ENCODE peak calls at places on chromosomes 12 and 14, in five cellular contexts. One of them, this sample, is unnamed.

GRCh38 chr14:60051690-60052324 is 39.9 kb upstream of the PCNX4 start:
- DNase-seq in NCI-H2171: no peak
- DNase-seq in HL-60: no peak
- DNase-seq in HT1080: no peak
- DNase-seq in AML-193: no peak
- DNase-seq in this sample: no peak

GRCh38 chr14:39339003-39339402 is 93.2 kb downstream of the FBXO33 start:
- DNase-seq in HL-60: no peak
- DNase-seq in NCI-H2171: peak; percentile 45
- DNase-seq in HT1080: no peak
- DNase-seq in AML-193: no peak
- DNase-seq in this sample: no peak

GRCh38 chr12:105279460-105280056 is 43.6 kb upstream of the APPL2 start:
- DNase-seq in HL-60: peak; percentile 20
- DNase-seq in AML-193: peak; percentile 34
- DNase-seq in HT1080: no peak
- DNase-seq in NCI-H2171: no peak
- DNase-seq in this sample: no peak

GRCh38 chr14:88746042-88746441 is 46.7 kb downstream of the EML5 start:
- DNase-seq in HL-60: no peak
- DNase-seq in AML-193: no peak
- DNase-seq in HT1080: no peak
- DNase-seq in NCI-H2171: no peak
- DNase-seq in this sample: no peak

GRCh38 chr12:5097786-5098185 is 54.1 kb downstream of the KCNA5 start:
- DNase-seq in AML-193: no peak
- DNase-seq in NCI-H2171: no peak
- DNase-seq in HL-60: no peak
- DNase-seq in HT1080: no peak
- DNase-seq in this sample: no peak

GRCh38 chr14:29310757-29311156 is 544.2 kb downstream of the FOXG1 start:
- DNase-seq in HT1080: peak; percentile 76
- DNase-seq in HL-60: no peak
- DNase-seq in NCI-H2171: no peak
- DNase-seq in AML-193: no peak
- DNase-seq in this sample: no peak

GRCh38 chr14:80565001-80565400 is 353.7 kb upstream of the DIO2 start:
- DNase-seq in NCI-H2171: no peak
- DNase-seq in HL-60: no peak
- DNase-seq in AML-193: no peak
- DNase-seq in HT1080: no peak
- DNase-seq in this sample: no peak

GRCh38 chr12:47105914-47106674 is 26.3 kb upstream of the AMIGO2 start:
- DNase-seq in HL-60: no peak
- DNase-seq in NCI-H2171: no peak
- DNase-seq in HT1080: no peak
- DNase-seq in AML-193: no peak
- DNase-seq in this sample: no peak

GRCh38 chr12:48074266-48074665 is 31.6 kb downstream of the SENP1 start:
- DNase-seq in HT1080: no peak
- DNase-seq in HL-60: no peak
- DNase-seq in NCI-H2171: no peak
- DNase-seq in AML-193: no peak
- DNase-seq in this sample: no peak

GRCh38 chr12:39103552-39104165 is 198.3 kb upstream of the CPNE8 start:
- DNase-seq in HT1080: peak; percentile 62
- DNase-seq in NCI-H2171: peak; percentile 35
- DNase-seq in AML-193: peak; percentile 53
- DNase-seq in HL-60: peak; percentile 23
- DNase-seq in this sample: peak; percentile 13

GRCh38 chr12:107545737-107546363 is 139.7 kb upstream of the PWP1 start:
- DNase-seq in HT1080: no peak
- DNase-seq in NCI-H2171: no peak
- DNase-seq in HL-60: no peak
- DNase-seq in AML-193: no peak
- DNase-seq in this sample: no peak

GRCh38 chr14:98564006-98564405 is 708.0 kb downstream of the BCL11B start:
- DNase-seq in NCI-H2171: no peak
- DNase-seq in HT1080: no peak
- DNase-seq in AML-193: no peak
- DNase-seq in HL-60: no peak
- DNase-seq in this sample: no peak

GRCh38 chr14:50139192-50139591 is 22.8 kb upstream of the VCPKMT start:
- DNase-seq in NCI-H2171: no peak
- DNase-seq in HT1080: no peak
- DNase-seq in HL-60: no peak
- DNase-seq in AML-193: no peak
- DNase-seq in this sample: no peak

GRCh38 chr12:77914089-77914488 is 83.4 kb downstream of the NAV3 start:
- DNase-seq in AML-193: no peak
- DNase-seq in HL-60: no peak
- DNase-seq in HT1080: no peak
- DNase-seq in NCI-H2171: no peak
- DNase-seq in this sample: no peak

GRCh38 chr14:56340921-56341320 is 222.7 kb downstream of the PELI2 start:
- DNase-seq in AML-193: peak; percentile 7
- DNase-seq in HT1080: no peak
- DNase-seq in HL-60: no peak
- DNase-seq in NCI-H2171: no peak
- DNase-seq in this sample: no peak

GRCh38 chr14:74062809-74063150 is 21.5 kb downstream of the ALDH6A1 start:
- DNase-seq in HL-60: no peak
- DNase-seq in NCI-H2171: no peak
- DNase-seq in AML-193: no peak
- DNase-seq in HT1080: peak; percentile 10
- DNase-seq in this sample: no peak

GRCh38 chr12:23290627-23291330 is 658.7 kb downstream of the SOX5 start:
- DNase-seq in HL-60: no peak
- DNase-seq in NCI-H2171: no peak
- DNase-seq in AML-193: no peak
- DNase-seq in HT1080: no peak
- DNase-seq in this sample: no peak

GRCh38 chr14:36238666-36239363 is 62.3 kb upstream of the PTCSC3 start:
- DNase-seq in AML-193: peak; percentile 8
- DNase-seq in HL-60: peak; percentile 33
- DNase-seq in NCI-H2171: no peak
- DNase-seq in HT1080: peak; percentile 88
- DNase-seq in this sample: no peak

GRCh38 chr12:87266305-87266704 is 762.9 kb downstream of the C12orf50 start:
- DNase-seq in HT1080: no peak
- DNase-seq in NCI-H2171: no peak
- DNase-seq in AML-193: no peak
- DNase-seq in HL-60: no peak
- DNase-seq in this sample: no peak

GRCh38 chr12:121391619-121392324 is 8.1 kb upstream of the RNF34 start:
- DNase-seq in HT1080: no peak
- DNase-seq in HL-60: peak; percentile 16
- DNase-seq in AML-193: no peak
- DNase-seq in NCI-H2171: peak; percentile 83
- DNase-seq in this sample: peak; percentile 11

GRCh38 chr14:30558675-30559555 is at the start of gene G2E3:
- DNase-seq in HL-60: peak; percentile 89
- DNase-seq in HT1080: peak; percentile 90
- DNase-seq in AML-193: peak; percentile 83
- DNase-seq in NCI-H2171: peak; percentile 95
- DNase-seq in this sample: peak; percentile 63

GRCh38 chr12:65817866-65818265 is 6.4 kb upstream of the HMGA2 start:
- DNase-seq in HL-60: no peak
- DNase-seq in AML-193: no peak
- DNase-seq in HT1080: no peak
- DNase-seq in NCI-H2171: no peak
- DNase-seq in this sample: no peak

GRCh38 chr12:121209629-121210572 is at the start of gene P2RX4:
- DNase-seq in NCI-H2171: peak; percentile 74
- DNase-seq in HT1080: peak; percentile 64
- DNase-seq in AML-193: peak; percentile 77
- DNase-seq in HL-60: peak; percentile 87
- DNase-seq in this sample: peak; percentile 53

GRCh38 chr12:85923767-85924331 is 49.8 kb downstream of the NTS start:
- DNase-seq in NCI-H2171: no peak
- DNase-seq in HL-60: no peak
- DNase-seq in HT1080: no peak
- DNase-seq in AML-193: peak; percentile 9
- DNase-seq in this sample: no peak

GRCh38 chr14:79274641-79275366 is 936.5 kb downstream of the DIO2 start:
- DNase-seq in NCI-H2171: no peak
- DNase-seq in HT1080: no peak
- DNase-seq in AML-193: no peak
- DNase-seq in HL-60: no peak
- DNase-seq in this sample: no peak

GRCh38 chr12:57471661-57472060 is 8.0 kb downstream of the ARHGAP9 start:
- DNase-seq in AML-193: no peak
- DNase-seq in HT1080: no peak
- DNase-seq in NCI-H2171: no peak
- DNase-seq in HL-60: no peak
- DNase-seq in this sample: no peak

GRCh38 chr12:24537241-24537860 is 411.6 kb downstream of the BCAT1 start:
- DNase-seq in AML-193: no peak
- DNase-seq in HT1080: no peak
- DNase-seq in HL-60: no peak
- DNase-seq in NCI-H2171: no peak
- DNase-seq in this sample: no peak

GRCh38 chr12:113702796-113703195 is 231.1 kb upstream of the LHX5 start:
- DNase-seq in HT1080: no peak
- DNase-seq in AML-193: no peak
- DNase-seq in NCI-H2171: no peak
- DNase-seq in HL-60: no peak
- DNase-seq in this sample: no peak